ENCODE peak calls at places on chromosomes 6 and 20, in nine cellular contexts. O is heart left ventricle, S is mucosa of descending colon, Z is tibial nerve, R is neural progenitor cell, N is ovary, E is fibroblast of lung, H is psoas muscle, K is adrenal gland. A is an unnamed sample.
A peak's percentile ranks its signal among the peaks of the same experiment; 100 is the strongest.

GRCh38 chr6:139250296-139251274 is 41.2 kb downstream of the TXLNB start:
- DNase-seq in O (peak; percentile 71), S (peak; percentile 72), Z (no peak), R (peak; percentile 80), N (peak; percentile 72), E (peak; percentile 49), H (peak; percentile 57), K (peak; percentile 40), A (peak; percentile 71)

GRCh38 chr20:33211817-33212424 is 5.2 kb upstream of the BPIFA3 start:
- DNase-seq in O (no peak), S (no peak), Z (no peak), R (peak; percentile 86), N (no peak), E (peak; percentile 25), H (no peak), K (peak; percentile 14), A (peak; percentile 92)

GRCh38 chr6:143940011-143940597 is 68.0 kb downstream of the PLAGL1 start:
- DNase-seq in O (no peak), S (peak; percentile 52), Z (no peak), R (peak; percentile 54), N (peak; percentile 47), E (peak; percentile 53), H (no peak), K (peak; percentile 35), A (peak; percentile 55)

GRCh38 chr6:47165918-47166317 is 123.8 kb upstream of the ADGRF1 start:
- DNase-seq in O (no peak), S (no peak), Z (no peak), R (no peak), N (no peak), E (peak; percentile 64), H (no peak), K (no peak), A (no peak)

GRCh38 chr6:110524305-110524704 is 47.9 kb upstream of the SLC22A16 start:
- DNase-seq in O (no peak), S (no peak), Z (no peak), R (no peak), N (no peak), E (no peak), H (no peak), K (no peak), A (no peak)

GRCh38 chr20:52132337-52132736 is 59.2 kb downstream of the ZFP64 start:
- DNase-seq in O (no peak), S (no peak), Z (no peak), R (no peak), N (no peak), E (no peak), H (no peak), K (no peak), A (no peak)

GRCh38 chr6:90080876-90081464 is 186.7 kb downstream of the GJA10 start:
- DNase-seq in O (no peak), S (no peak), Z (no peak), R (no peak), N (no peak), E (no peak), H (no peak), K (no peak), A (no peak)

GRCh38 chr6:21395121-21395520 is 198.4 kb upstream of the SOX4 start:
- DNase-seq in O (no peak), S (no peak), Z (no peak), R (no peak), N (no peak), E (no peak), H (no peak), K (no peak), A (peak; percentile 52)

GRCh38 chr20:53849471-53850059 is 220.8 kb downstream of the BCAS1 start:
- DNase-seq in O (no peak), S (no peak), Z (no peak), R (no peak), N (no peak), E (no peak), H (no peak), K (no peak), A (no peak)

GRCh38 chr6:99588618-99589289 is 17.9 kb upstream of the PRDM13 start:
- DNase-seq in O (peak; percentile 44), S (peak; percentile 80), Z (no peak), R (peak; percentile 91), N (peak; percentile 58), E (peak; percentile 65), H (peak; percentile 66), K (peak; percentile 72), A (peak; percentile 76)

GRCh38 chr6:23272536-23272935 is 703.2 kb downstream of the HDGFL1 start:
- DNase-seq in O (no peak), S (no peak), Z (no peak), R (no peak), N (no peak), E (no peak), H (no peak), K (no peak), A (no peak)

GRCh38 chr20:33789109-33789857 is 21.9 kb upstream of the CHMP4B start:
- DNase-seq in O (no peak), S (peak; percentile 82), Z (no peak), R (no peak), N (no peak), E (peak; percentile 86), H (peak; percentile 32), K (peak; percentile 65), A (no peak)

GRCh38 chr20:1381753-1382591 is 10.9 kb downstream of the FKBP1A start:
- DNase-seq in O (no peak), S (no peak), Z (no peak), R (no peak), N (no peak), E (peak; percentile 82), H (no peak), K (no peak), A (no peak)

GRCh38 chr20:10667560-10668167 is 6.1 kb downstream of the JAG1 start:
- DNase-seq in O (no peak), S (no peak), Z (no peak), R (peak; percentile 81), N (no peak), E (no peak), H (no peak), K (no peak), A (no peak)
- H3K4me1 ChIP-seq in O (peaks cover 73% of the 10 kb centered on the region), S (peaks cover 27% of the 10 kb centered on the region), Z (peaks cover 86% of the 10 kb centered on the region), R (peaks cover 83% of the 10 kb centered on the region), N (peaks cover 13% of the 10 kb centered on the region), E (peaks cover 10% of the 10 kb centered on the region), H (peaks cover 39% of the 10 kb centered on the region), K (peaks cover 32% of the 10 kb centered on the region), A (peaks cover 44% of the 10 kb centered on the region)

GRCh38 chr20:22512911-22513489 is 71.4 kb downstream of the FOXA2 start:
- DNase-seq in O (no peak), S (no peak), Z (no peak), R (no peak), N (no peak), E (no peak), H (no peak), K (no peak), A (no peak)
- TF ChIP-seq CTCF in O (no peak), S (no peak), Z (no peak), R (no peak), N (no peak), E (no peak), H (no peak), K (no peak), A (no peak)

DNA sequence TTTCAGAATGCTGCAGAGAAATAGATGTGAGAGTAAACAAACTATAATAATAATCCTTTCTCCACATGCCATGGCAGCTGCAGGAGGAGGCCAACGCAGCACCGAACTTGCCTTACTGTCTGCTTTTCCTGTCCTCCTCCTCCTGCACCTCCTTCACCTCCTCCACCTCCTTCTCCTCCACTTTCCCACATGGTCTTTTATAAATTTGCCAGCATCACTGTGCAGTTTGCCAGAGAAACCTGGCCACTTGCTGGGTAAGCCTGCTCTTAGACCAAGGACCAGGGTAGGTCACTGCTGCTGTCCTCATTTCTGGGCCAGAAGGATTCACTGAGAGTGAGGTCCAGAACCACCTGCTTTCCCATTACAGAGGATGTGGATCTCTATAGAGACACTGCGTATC is 8.7 kb downstream of the SGK1 start:
- DNase-seq in O (no peak), S (no peak), Z (no peak), R (no peak), N (no peak), E (no peak), H (no peak), K (no peak), A (no peak)
- H3K36me3 ChIP-seq in O (no peaks in the 10 kb centered on the region), S (no peaks in the 10 kb centered on the region), Z (no peaks in the 10 kb centered on the region), R (no peaks in the 10 kb centered on the region), N (no peaks in the 10 kb centered on the region), E (no peaks in the 10 kb centered on the region), H (no peaks in the 10 kb centered on the region), K (no peaks in the 10 kb centered on the region), A (no peaks in the 10 kb centered on the region)

DNA sequence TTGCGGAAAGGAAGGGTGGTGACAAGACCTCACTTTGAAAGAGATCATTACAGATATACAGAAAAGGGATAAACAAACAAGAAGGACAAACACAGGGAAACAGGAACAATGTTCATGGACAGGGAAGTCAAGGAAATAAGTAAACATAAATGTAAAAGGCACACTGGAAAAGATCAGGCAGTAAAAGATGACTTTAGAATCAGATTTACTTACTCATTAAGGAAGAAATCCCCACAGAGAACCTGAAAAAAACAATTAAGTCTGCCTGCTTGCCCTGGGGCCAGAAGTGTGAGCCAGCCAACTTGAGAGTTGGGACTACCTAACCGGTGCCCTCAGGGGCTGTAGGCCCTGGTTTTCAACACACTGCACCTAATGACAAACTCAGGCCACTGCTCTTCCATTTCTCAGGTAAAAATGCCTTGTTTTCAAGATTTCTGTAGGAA is 1.7 kb downstream of the APMAP start:
- DNase-seq in O (no peak), S (no peak), Z (no peak), R (no peak), N (no peak), E (no peak), H (no peak), K (no peak), A (peak; percentile 37)
- H3K4me1 ChIP-seq in O (peaks cover 53% of the 10 kb centered on the region), S (peaks cover 23% of the 10 kb centered on the region), Z (peaks cover 48% of the 10 kb centered on the region), R (peaks cover 13% of the 10 kb centered on the region), N (peaks cover 3% of the 10 kb centered on the region), E (no peaks in the 10 kb centered on the region), H (peaks cover 31% of the 10 kb centered on the region), K (peaks cover 24% of the 10 kb centered on the region), A (peaks cover 34% of the 10 kb centered on the region)

DNA sequence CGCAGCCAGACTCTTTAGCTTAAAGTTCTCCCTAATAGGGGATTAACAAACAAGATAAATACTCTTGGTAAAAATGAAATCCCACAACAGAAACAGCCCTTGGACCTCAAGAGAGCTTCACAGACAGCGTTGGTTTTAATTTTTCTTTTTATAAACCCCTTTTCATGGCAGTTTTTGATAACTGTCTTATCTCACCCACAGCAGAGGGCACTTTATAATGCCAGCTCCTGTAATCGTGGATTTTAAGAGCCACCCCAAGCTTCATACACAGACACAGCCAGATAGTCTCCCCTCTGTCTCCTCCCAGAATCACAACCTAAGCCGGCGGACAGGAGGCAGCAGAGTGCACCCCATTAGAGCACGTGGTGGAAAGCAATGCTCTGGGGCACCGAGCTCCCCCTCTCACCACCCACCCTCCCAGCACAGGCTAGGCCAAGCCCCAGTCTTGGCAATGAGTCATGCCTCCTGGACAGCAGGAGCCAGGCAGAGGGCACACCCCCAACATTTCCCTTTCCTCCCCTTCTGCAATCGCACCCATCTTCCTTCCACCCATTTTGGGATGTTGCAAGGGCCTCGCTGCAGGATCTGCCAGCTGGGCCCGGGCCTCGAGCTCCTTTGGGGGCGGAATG is 2.5 kb downstream of the JAG1 start:
- DNase-seq in O (peak; percentile 85), S (peak; percentile 82), Z (peak; percentile 75), R (peak; percentile 80), N (peak; percentile 84), E (peak; percentile 98), H (no peak), K (peak; percentile 64), A (peak; percentile 82)
- TF ChIP-seq CTCF in O (peak; percentile 43), S (peak; percentile 23), Z (peak; percentile 66), R (peak; percentile 57), N (peak; percentile 43), E (peak; percentile 76), H (peak; percentile 17), K (peak; percentile 24), A (peak; percentile 72)

A was measured in Caco-2.